ENCODE peak calls at places on chromosomes 2 and 18, in seven cellular contexts. J, U, N, Y, H, T and L are unnamed samples.

GRCh38 chr2:162092008-162092390 is 18.0 kb upstream of the DPP4 start:
- DNase-seq in J (no peak), U (no peak), N (no peak), Y (no peak), H (no peak), T (no peak), L (no peak)

GRCh38 chr2:33298233-33298632 is 178.2 kb upstream of the RASGRP3 start:
- DNase-seq in J (no peak), U (peak; percentile 79), N (no peak), Y (no peak), H (no peak), T (no peak), L (no peak)

GRCh38 chr2:102251042-102251848 is 60.1 kb upstream of the IL1RL1 start:
- DNase-seq in J (peak; percentile 51), U (no peak), N (no peak), Y (peak; percentile 63), H (peak; percentile 64), T (no peak), L (no peak)

GRCh38 chr2:29114841-29115609 is at the start of gene CLIP4:
- DNase-seq in J (peak; percentile 63), U (peak; percentile 51), N (peak; percentile 42), Y (peak; percentile 65), H (peak; percentile 57), T (peak; percentile 78), L (no peak)

GRCh38 chr2:86274265-86274917 is 63.0 kb downstream of the REEP1 start:
- DNase-seq in J (no peak), U (peak; percentile 84), N (peak; percentile 72), Y (peak; percentile 27), H (no peak), T (no peak), L (no peak)

GRCh38 chr18:64380117-64380516 is 231.2 kb upstream of the LINC00305 start:
- DNase-seq in J (no peak), U (no peak), N (no peak), Y (no peak), H (no peak), T (no peak), L (no peak)

GRCh38 chr2:3807853-3808252 is 104.5 kb downstream of the DCDC2C start:
- DNase-seq in J (no peak), U (peak; percentile 78), N (no peak), Y (peak; percentile 41), H (no peak), T (no peak), L (no peak)

GRCh38 chr2:85741211-85741610 is 12.6 kb upstream of the ATOH8 start:
- DNase-seq in J (no peak), U (no peak), N (no peak), Y (no peak), H (no peak), T (no peak), L (no peak)

GRCh38 chr18:72727776-72728175 is 140.0 kb downstream of the NETO1 start:
- DNase-seq in J (no peak), U (no peak), N (no peak), Y (no peak), H (no peak), T (no peak), L (no peak)

GRCh38 chr2:200383380-200384110 is 77.1 kb downstream of the SPATS2L start:
- DNase-seq in J (no peak), U (peak; percentile 80), N (no peak), Y (peak; percentile 62), H (peak; percentile 56), T (no peak), L (no peak)

GRCh38 chr18:1468550-1468949 is 563.9 kb downstream of the ADCYAP1 start:
- DNase-seq in J (no peak), U (no peak), N (no peak), Y (no peak), H (no peak), T (no peak), L (no peak)

GRCh38 chr2:157540102-157540501 is 88.6 kb downstream of the ACVR1C start:
- DNase-seq in J (no peak), U (no peak), N (no peak), Y (no peak), H (no peak), T (no peak), L (no peak)

GRCh38 chr2:197030090-197030489 is 103.6 kb upstream of the PGAP1 start:
- DNase-seq in J (no peak), U (no peak), N (no peak), Y (no peak), H (no peak), T (no peak), L (no peak)

GRCh38 chr18:63997041-63997440 is 27.2 kb downstream of the SERPINB8 start:
- DNase-seq in J (no peak), U (no peak), N (no peak), Y (no peak), H (no peak), T (no peak), L (no peak)

GRCh38 chr2:221567809-221568208 is 4.3 kb downstream of the EPHA4 start:
- DNase-seq in J (no peak), U (peak; percentile 38), N (no peak), Y (no peak), H (no peak), T (no peak), L (no peak)

GRCh38 chr18:31750259-31750658 is 10.4 kb downstream of the SLC25A52 start:
- DNase-seq in J (no peak), U (no peak), N (no peak), Y (no peak), H (no peak), T (no peak), L (no peak)

GRCh38 chr2:239920616-239921365 is 104.4 kb downstream of the NDUFA10 start:
- DNase-seq in J (no peak), U (no peak), N (no peak), Y (no peak), H (no peak), T (no peak), L (no peak)

GRCh38 chr2:94762600-94762999 is 108.6 kb upstream of the TEKT4 start:
- DNase-seq in J (no peak), U (no peak), N (no peak), Y (peak; percentile 28), H (no peak), T (no peak), L (no peak)

GRCh38 chr2:88627055-88627855 is at the start of gene EIF2AK3:
- DNase-seq in J (peak; percentile 100), U (peak; percentile 100), N (peak; percentile 94), Y (peak; percentile 100), H (peak; percentile 99), T (peak; percentile 99), L (peak; percentile 99)
- TF ChIP-seq POLR2A in J (peak; percentile 98), U (peak; percentile 88), N (peak; percentile 98), Y (peak; percentile 74), H (peak; percentile 98), T (peak; percentile 96), L (peak; percentile 99)

GRCh38 chr2:74424139-74424992 is 2.8 kb downstream of the WDR54 start:
- DNase-seq in J (no peak), U (no peak), N (no peak), Y (no peak), H (no peak), T (peak; percentile 24), L (no peak)

GRCh38 chr2:74423226-74424095 is 1.9 kb downstream of the WDR54 start:
- DNase-seq in J (no peak), U (no peak), N (no peak), Y (no peak), H (no peak), T (peak; percentile 64), L (no peak)

GRCh38 chr2:74420006-74420405 is 1.4 kb downstream of the C2orf81 start:
- DNase-seq in J (no peak), U (no peak), N (no peak), Y (no peak), H (no peak), T (no peak), L (no peak)

GRCh38 chr2:74419345-74419744 is 2.1 kb downstream of the C2orf81 start:
- DNase-seq in J (no peak), U (no peak), N (no peak), Y (no peak), H (no peak), T (no peak), L (no peak)

GRCh38 chr2:74421248-74421870 is at the start of the genes C2orf81 and WDR54:
- DNase-seq in J (peak; percentile 88), U (peak; percentile 82), N (peak; percentile 96), Y (peak; percentile 96), H (peak; percentile 81), T (peak; percentile 92), L (no peak)
- TF ChIP-seq POLR2A in J (no peak), U (peak; percentile 61), N (peak; percentile 85), Y (peak; percentile 71), H (no peak), T (peak; percentile 17), L (no peak)

GRCh38 chr18:75248426-75249191 is 38.0 kb downstream of the TSHZ1 start:
- DNase-seq in J (no peak), U (no peak), N (no peak), Y (no peak), H (no peak), T (no peak), L (no peak)

GRCh38 chr18:75251466-75251865 is 40.9 kb downstream of the TSHZ1 start:
- DNase-seq in J (no peak), U (no peak), N (no peak), Y (no peak), H (no peak), T (no peak), L (no peak)

GRCh38 chr18:75249192-75249551 is 38.6 kb downstream of the TSHZ1 start:
- DNase-seq in J (no peak), U (no peak), N (no peak), Y (no peak), H (no peak), T (no peak), L (no peak)

GRCh38 chr18:75250471-75250821 is 39.8 kb downstream of the TSHZ1 start:
- DNase-seq in J (no peak), U (no peak), N (no peak), Y (no peak), H (no peak), T (no peak), L (no peak)

GRCh38 chr18:75249672-75250470 is 39.3 kb downstream of the TSHZ1 start:
- DNase-seq in J (no peak), U (no peak), N (no peak), Y (peak; percentile 56), H (no peak), T (no peak), L (no peak)
- TF ChIP-seq POLR2A in J (no peak), U (no peak), N (no peak), Y (no peak), H (no peak), T (no peak), L (no peak)

DNA sequence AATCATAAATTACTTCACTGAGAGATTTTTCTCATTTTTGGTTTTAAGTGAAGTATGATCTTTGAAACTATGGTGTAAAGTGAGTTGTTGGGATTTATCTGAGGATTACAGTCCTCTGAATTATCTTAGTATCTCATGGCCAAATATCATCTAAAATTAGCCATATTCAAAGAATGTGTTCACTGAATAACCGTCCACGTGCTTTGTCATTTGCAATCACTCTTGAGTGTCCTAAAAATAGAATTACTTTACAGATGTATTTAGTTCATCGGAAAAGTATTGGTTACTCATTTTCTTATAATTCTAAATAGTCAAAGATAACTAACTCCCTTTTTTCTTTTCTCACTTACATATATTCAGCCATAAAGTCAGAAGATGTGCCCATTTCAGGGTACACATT is 141.2 kb downstream of the RTN4 start:
- DNase-seq in J (no peak), U (peak; percentile 69), N (no peak), Y (no peak), H (no peak), T (no peak), L (no peak)
- TF ChIP-seq POLR2A in J (no peak), U (no peak), N (no peak), Y (no peak), H (no peak), T (no peak), L (no peak)